ENCODE peak calls at places on chromosomes 5 and 9, in eight cellular contexts. X, C, J, L, Q, I, A and R are unnamed samples.

GRCh38 chr9:136219276-136219675 is 14.3 kb upstream of the LHX3 start:
- DNase-seq in X (no peak), C (no peak), J (no peak), L (no peak), Q (no peak), I (peak; percentile 1), A (peak; percentile 18), R (no peak)

GRCh38 chr5:176837707-176838115 is 27.4 kb downstream of the UNC5A start:
- DNase-seq in X (peak; percentile 58), C (no peak), J (peak; percentile 68), L (peak; percentile 33), Q (peak; percentile 79), I (peak; percentile 53), A (peak; percentile 68), R (peak; percentile 30)

GRCh38 chr5:78109891-78110324 is 184.6 kb downstream of the AP3B1 start:
- DNase-seq in X (no peak), C (no peak), J (no peak), L (no peak), Q (no peak), I (no peak), A (no peak), R (no peak)

GRCh38 chr9:91946825-91947224 is 3.2 kb downstream of the ROR2 start:
- DNase-seq in X (no peak), C (no peak), J (no peak), L (no peak), Q (no peak), I (no peak), A (no peak), R (no peak)

GRCh38 chr5:138282918-138283742 is 8.7 kb upstream of the GFRA3 start:
- DNase-seq in X (no peak), C (no peak), J (no peak), L (no peak), Q (peak; percentile 7), I (peak; percentile 20), A (no peak), R (no peak)

GRCh38 chr5:115486728-115487127 is 57.8 kb downstream of the FEM1C start:
- DNase-seq in X (no peak), C (no peak), J (no peak), L (no peak), Q (no peak), I (no peak), A (no peak), R (no peak)

GRCh38 chr9:113520109-113520642 is 56.6 kb downstream of the RGS3 start:
- DNase-seq in X (no peak), C (no peak), J (peak; percentile 29), L (peak; percentile 21), Q (no peak), I (no peak), A (no peak), R (no peak)

GRCh38 chr9:7970666-7971335 is 171.2 kb upstream of the DMAC1 start:
- DNase-seq in X (no peak), C (no peak), J (no peak), L (no peak), Q (no peak), I (no peak), A (no peak), R (no peak)

GRCh38 chr5:162268694-162269481 is 201.3 kb downstream of the GABRG2 start:
- DNase-seq in X (no peak), C (no peak), J (no peak), L (no peak), Q (no peak), I (no peak), A (no peak), R (no peak)

GRCh38 chr9:106697799-106698591 is 165.0 kb upstream of the ZNF462 start:
- DNase-seq in X (no peak), C (peak; percentile 75), J (no peak), L (no peak), Q (peak; percentile 56), I (no peak), A (no peak), R (peak; percentile 40)

GRCh38 chr9:105503873-105504272 is 54.1 kb upstream of the FKTN start:
- DNase-seq in X (no peak), C (no peak), J (no peak), L (no peak), Q (no peak), I (no peak), A (no peak), R (no peak)

GRCh38 chr9:84325347-84325982 is 15.1 kb downstream of the SLC28A3 start:
- DNase-seq in X (no peak), C (no peak), J (no peak), L (no peak), Q (no peak), I (no peak), A (no peak), R (no peak)

GRCh38 chr5:58080573-58080972 is 379.3 kb downstream of the PLK2 start:
- DNase-seq in X (no peak), C (peak; percentile 14), J (no peak), L (no peak), Q (no peak), I (no peak), A (no peak), R (no peak)

GRCh38 chr5:87899109-87900100 is 369.2 kb downstream of the TMEM161B start:
- DNase-seq in X (no peak), C (no peak), J (no peak), L (no peak), Q (peak; percentile 61), I (no peak), A (no peak), R (peak; percentile 68)

GRCh38 chr5:5304361-5305035 is 118.0 kb upstream of the ICE1 start:
- DNase-seq in X (no peak), C (no peak), J (no peak), L (no peak), Q (no peak), I (no peak), A (no peak), R (no peak)

GRCh38 chr5:135437796-135438560 is 9.2 kb downstream of the DCANP1 start:
- DNase-seq in X (no peak), C (peak; percentile 10), J (no peak), L (no peak), Q (peak; percentile 59), I (peak; percentile 92), A (peak; percentile 84), R (no peak)

GRCh38 chr9:108468364-108468763 is 387.4 kb downstream of the ACTL7B start:
- DNase-seq in X (no peak), C (no peak), J (peak; percentile 8), L (no peak), Q (no peak), I (no peak), A (peak; percentile 27), R (no peak)

GRCh38 chr9:38443597-38443996 is 19.3 kb upstream of the IGFBPL1 start:
- DNase-seq in X (no peak), C (no peak), J (no peak), L (no peak), Q (no peak), I (no peak), A (no peak), R (no peak)

GRCh38 chr5:180670157-180670556 is 20.8 kb upstream of the FLT4 start:
- DNase-seq in X (no peak), C (no peak), J (no peak), L (no peak), Q (no peak), I (no peak), A (no peak), R (no peak)

GRCh38 chr5:133993152-133993548 is 11.6 kb downstream of the VDAC1 start:
- DNase-seq in X (no peak), C (no peak), J (no peak), L (no peak), Q (no peak), I (no peak), A (no peak), R (no peak)

GRCh38 chr5:180830253-180831138 is 27.9 kb upstream of the MGAT1 start:
- DNase-seq in X (no peak), C (no peak), J (peak; percentile 44), L (peak; percentile 50), Q (peak; percentile 80), I (no peak), A (peak; percentile 27), R (peak; percentile 73)

GRCh38 chr5:136506131-136506530 is 140.8 kb upstream of the TRPC7 start:
- DNase-seq in X (no peak), C (no peak), J (no peak), L (no peak), Q (no peak), I (no peak), A (no peak), R (no peak)

GRCh38 chr5:40616791-40617190 is 62.9 kb upstream of the PTGER4 start:
- DNase-seq in X (no peak), C (no peak), J (no peak), L (no peak), Q (no peak), I (no peak), A (no peak), R (no peak)

GRCh38 chr9:77111408-77111807 is 65.9 kb upstream of the VPS13A start:
- DNase-seq in X (no peak), C (no peak), J (no peak), L (no peak), Q (no peak), I (no peak), A (no peak), R (no peak)

GRCh38 chr9:3247211-3247610 is 278.6 kb downstream of the RFX3 start:
- DNase-seq in X (no peak), C (no peak), J (no peak), L (no peak), Q (no peak), I (no peak), A (no peak), R (no peak)

GRCh38 chr5:133114933-133115310 is 63.1 kb downstream of the HSPA4 start:
- DNase-seq in X (no peak), C (no peak), J (no peak), L (no peak), Q (no peak), I (no peak), A (no peak), R (no peak)

GRCh38 chr5:175599210-175599609 is 58.7 kb upstream of the HRH2 start:
- DNase-seq in X (no peak), C (no peak), J (no peak), L (no peak), Q (no peak), I (no peak), A (no peak), R (no peak)

GRCh38 chr5:111389390-111390082 is 122.8 kb downstream of the STARD4 start:
- DNase-seq in X (no peak), C (no peak), J (no peak), L (no peak), Q (no peak), I (peak; percentile 23), A (peak; percentile 39), R (no peak)

GRCh38 chr9:35515766-35516165 is 25.9 kb downstream of the RUSC2 start:
- DNase-seq in X (no peak), C (no peak), J (no peak), L (no peak), Q (no peak), I (no peak), A (no peak), R (no peak)

GRCh38 chr5:65163698-65164097 is 318.0 kb downstream of the ADAMTS6 start:
- DNase-seq in X (no peak), C (no peak), J (no peak), L (no peak), Q (no peak), I (no peak), A (no peak), R (no peak)

GRCh38 chr9:33447404-33448158 is at the start of gene AQP3:
- DNase-seq in X (peak; percentile 52), C (no peak), J (peak; percentile 47), L (peak; percentile 34), Q (peak; percentile 64), I (no peak), A (no peak), R (no peak)

GRCh38 chr9:120698766-120699165 is 15.5 kb downstream of the MEGF9 start:
- DNase-seq in X (no peak), C (no peak), J (no peak), L (no peak), Q (no peak), I (no peak), A (no peak), R (no peak)

GRCh38 chr9:35661756-35662350 is 3.1 kb downstream of the ARHGEF39 start:
- DNase-seq in X (no peak), C (no peak), J (no peak), L (no peak), Q (no peak), I (no peak), A (no peak), R (no peak)

GRCh38 chr5:177312649-177313181 is 1.0 kb upstream of the MXD3 start:
- DNase-seq in X (no peak), C (no peak), J (no peak), L (no peak), Q (no peak), I (no peak), A (peak; percentile 54), R (no peak)